ENCODE peak calls at places on chromosomes 11 and 22, in six cellular contexts. One of them, this sample, is unnamed.

GRCh38 chr11:45530776-45531175 is 134.6 kb downstream of the CHST1 start:
- DNase-seq in fibroblast of mammary gland: no peak
- DNase-seq in choroid plexus epithelial cell: no peak
- DNase-seq in uterus: no peak
- DNase-seq in lower leg skin: no peak
- DNase-seq in sigmoid colon: no peak
- DNase-seq in this sample: no peak

GRCh38 chr11:115550291-115551059 is 46.3 kb upstream of the CADM1 start:
- DNase-seq in uterus: no peak
- DNase-seq in fibroblast of mammary gland: no peak
- DNase-seq in choroid plexus epithelial cell: no peak
- DNase-seq in lower leg skin: no peak
- DNase-seq in sigmoid colon: no peak
- DNase-seq in this sample: no peak

GRCh38 chr11:46724088-46724487 is 5.1 kb downstream of the F2 start:
- DNase-seq in lower leg skin: no peak
- DNase-seq in sigmoid colon: no peak
- DNase-seq in fibroblast of mammary gland: no peak
- DNase-seq in choroid plexus epithelial cell: no peak
- DNase-seq in uterus: no peak
- DNase-seq in this sample: no peak

GRCh38 chr22:49667236-49667635 is 160.4 kb downstream of the BRD1 start:
- DNase-seq in fibroblast of mammary gland: no peak
- DNase-seq in choroid plexus epithelial cell: no peak
- DNase-seq in lower leg skin: peak
- DNase-seq in uterus: no peak
- DNase-seq in sigmoid colon: peak
- DNase-seq in this sample: no peak

GRCh38 chr11:72460091-72460647 is 25.8 kb upstream of the CLPB start:
- DNase-seq in uterus: no peak
- DNase-seq in sigmoid colon: no peak
- DNase-seq in fibroblast of mammary gland: no peak
- DNase-seq in choroid plexus epithelial cell: no peak
- DNase-seq in lower leg skin: no peak
- DNase-seq in this sample: no peak

GRCh38 chr22:25847451-25847850 is 105.5 kb downstream of the MYO18B start:
- DNase-seq in sigmoid colon: no peak
- DNase-seq in fibroblast of mammary gland: no peak
- DNase-seq in lower leg skin: peak
- DNase-seq in uterus: no peak
- DNase-seq in choroid plexus epithelial cell: no peak
- DNase-seq in this sample: no peak

GRCh38 chr11:1749787-1750351 is 526 bp downstream of the IFITM10 start:
- DNase-seq in sigmoid colon: no peak
- DNase-seq in lower leg skin: no peak
- DNase-seq in choroid plexus epithelial cell: peak
- DNase-seq in fibroblast of mammary gland: peak
- DNase-seq in uterus: no peak
- DNase-seq in this sample: peak

GRCh38 chr11:118924591-118925585 is 838 bp downstream of the BCL9L start:
- DNase-seq in sigmoid colon: peak
- DNase-seq in fibroblast of mammary gland: peak
- DNase-seq in lower leg skin: peak
- DNase-seq in choroid plexus epithelial cell: peak
- DNase-seq in uterus: peak
- DNase-seq in this sample: peak

GRCh38 chr11:118226294-118226693 is 1.5 kb upstream of the JAML start:
- DNase-seq in choroid plexus epithelial cell: no peak
- DNase-seq in sigmoid colon: no peak
- DNase-seq in fibroblast of mammary gland: peak
- DNase-seq in lower leg skin: no peak
- DNase-seq in uterus: no peak
- DNase-seq in this sample: no peak

GRCh38 chr22:47381240-47381639 is 618.8 kb downstream of the TBC1D22A start:
- DNase-seq in sigmoid colon: peak
- DNase-seq in fibroblast of mammary gland: no peak
- DNase-seq in lower leg skin: peak
- DNase-seq in choroid plexus epithelial cell: no peak
- DNase-seq in uterus: no peak
- DNase-seq in this sample: no peak

GRCh38 chr11:121630041-121630440 is 177.3 kb upstream of the SORL1-AS1 start:
- DNase-seq in uterus: no peak
- DNase-seq in sigmoid colon: no peak
- DNase-seq in lower leg skin: no peak
- DNase-seq in choroid plexus epithelial cell: peak
- DNase-seq in fibroblast of mammary gland: peak
- DNase-seq in this sample: peak

GRCh38 chr11:96237759-96238158 is 105.2 kb downstream of the MAML2 start:
- DNase-seq in choroid plexus epithelial cell: no peak
- DNase-seq in fibroblast of mammary gland: no peak
- DNase-seq in sigmoid colon: no peak
- DNase-seq in uterus: no peak
- DNase-seq in lower leg skin: no peak
- DNase-seq in this sample: peak

GRCh38 chr11:131408011-131408640 is 37.7 kb downstream of the NTM start:
- DNase-seq in choroid plexus epithelial cell: peak
- DNase-seq in uterus: no peak
- DNase-seq in sigmoid colon: no peak
- DNase-seq in fibroblast of mammary gland: peak
- DNase-seq in lower leg skin: no peak
- DNase-seq in this sample: peak

GRCh38 chr11:403761-404431 is 9.9 kb downstream of the PKP3 start:
- DNase-seq in sigmoid colon: no peak
- DNase-seq in lower leg skin: no peak
- DNase-seq in uterus: no peak
- DNase-seq in choroid plexus epithelial cell: no peak
- DNase-seq in fibroblast of mammary gland: no peak
- DNase-seq in this sample: no peak

GRCh38 chr11:65433657-65434056 is 11.1 kb downstream of the NEAT1 start:
- DNase-seq in fibroblast of mammary gland: peak
- DNase-seq in sigmoid colon: peak
- DNase-seq in choroid plexus epithelial cell: peak
- DNase-seq in uterus: no peak
- DNase-seq in lower leg skin: peak
- DNase-seq in this sample: no peak

GRCh38 chr11:20097319-20098221 is 62.7 kb downstream of the DBX1 start:
- DNase-seq in sigmoid colon: no peak
- DNase-seq in fibroblast of mammary gland: peak
- DNase-seq in lower leg skin: no peak
- DNase-seq in uterus: peak
- DNase-seq in choroid plexus epithelial cell: peak
- DNase-seq in this sample: no peak

GRCh38 chr11:103773059-103773458 is 263.4 kb upstream of the DDI1 start:
- DNase-seq in uterus: no peak
- DNase-seq in choroid plexus epithelial cell: peak
- DNase-seq in lower leg skin: no peak
- DNase-seq in sigmoid colon: no peak
- DNase-seq in fibroblast of mammary gland: peak
- DNase-seq in this sample: no peak

GRCh38 chr11:19958218-19958617 is 202.1 kb downstream of the DBX1 start:
- DNase-seq in lower leg skin: no peak
- DNase-seq in choroid plexus epithelial cell: peak
- DNase-seq in uterus: no peak
- DNase-seq in fibroblast of mammary gland: no peak
- DNase-seq in sigmoid colon: no peak
- DNase-seq in this sample: no peak

DNA sequence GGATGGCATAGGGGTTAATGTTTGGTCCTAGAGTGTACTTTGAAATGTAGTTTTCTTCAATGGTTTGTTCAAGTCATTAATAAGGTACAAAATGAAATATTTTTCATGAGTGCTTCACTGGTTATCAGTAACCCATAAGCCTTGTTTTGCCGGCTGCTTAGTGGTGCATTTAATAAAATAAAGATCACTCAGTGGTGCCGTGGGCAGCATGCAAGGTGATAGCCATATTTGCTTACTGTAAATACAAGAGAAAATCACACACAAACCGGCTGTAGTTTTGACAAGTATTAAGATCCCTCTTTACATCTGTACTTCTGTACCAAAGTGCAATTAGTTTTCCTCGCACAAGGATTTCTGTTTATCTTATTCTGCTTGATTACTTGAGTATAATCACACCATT is 140.0 kb downstream of the ELP4 start:
- DNase-seq in choroid plexus epithelial cell: no peak
- DNase-seq in fibroblast of mammary gland: no peak
- DNase-seq in uterus: no peak
- DNase-seq in lower leg skin: no peak
- DNase-seq in sigmoid colon: no peak
- DNase-seq in this sample: no peak
- H3K4me3 ChIP-seq in choroid plexus epithelial cell: no peak
- H3K4me3 ChIP-seq in fibroblast of mammary gland: no peak
- H3K4me3 ChIP-seq in uterus: no peak
- H3K4me3 ChIP-seq in lower leg skin: no peak
- H3K4me3 ChIP-seq in sigmoid colon: no peak
- H3K4me3 ChIP-seq in this sample: no peak

GRCh38 chr22:40953446-40953845 is 2.3 kb downstream of the RBX1 start:
- DNase-seq in choroid plexus epithelial cell: peak
- DNase-seq in uterus: no peak
- DNase-seq in lower leg skin: no peak
- DNase-seq in sigmoid colon: no peak
- DNase-seq in fibroblast of mammary gland: no peak
- DNase-seq in this sample: no peak

GRCh38 chr22:40954095-40954494 is 2.9 kb downstream of the RBX1 start:
- DNase-seq in lower leg skin: no peak
- DNase-seq in sigmoid colon: no peak
- DNase-seq in uterus: no peak
- DNase-seq in fibroblast of mammary gland: no peak
- DNase-seq in choroid plexus epithelial cell: no peak
- DNase-seq in this sample: no peak

GRCh38 chr22:40955516-40955915 is 4.3 kb downstream of the RBX1 start:
- DNase-seq in sigmoid colon: no peak
- DNase-seq in lower leg skin: no peak
- DNase-seq in fibroblast of mammary gland: peak
- DNase-seq in uterus: no peak
- DNase-seq in choroid plexus epithelial cell: peak
- DNase-seq in this sample: no peak

GRCh38 chr22:40960137-40960536 is 9.0 kb downstream of the RBX1 start:
- DNase-seq in uterus: no peak
- DNase-seq in fibroblast of mammary gland: no peak
- DNase-seq in choroid plexus epithelial cell: no peak
- DNase-seq in sigmoid colon: no peak
- DNase-seq in lower leg skin: no peak
- DNase-seq in this sample: peak

DNA sequence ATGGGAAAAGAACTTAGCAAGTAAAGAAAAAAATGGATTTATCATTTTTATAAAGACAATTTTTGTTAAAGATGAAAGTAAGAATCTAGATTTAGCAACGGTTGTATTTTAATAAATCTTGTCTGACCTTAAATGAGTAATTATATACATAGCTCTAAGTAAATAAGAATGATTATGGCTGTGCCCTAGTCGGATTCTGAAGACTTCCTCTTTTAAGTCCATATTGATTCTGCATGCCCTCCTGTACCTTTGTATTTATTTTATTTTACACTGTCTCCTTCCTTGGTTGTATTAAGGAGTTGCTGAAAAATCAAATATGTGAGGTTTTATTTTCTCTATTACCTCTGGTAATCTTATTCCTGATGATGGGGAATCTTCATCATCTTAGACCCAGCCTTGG is 7.2 kb downstream of the RBX1 start:
- DNase-seq in fibroblast of mammary gland: no peak
- DNase-seq in sigmoid colon: no peak
- DNase-seq in lower leg skin: no peak
- DNase-seq in uterus: no peak
- DNase-seq in choroid plexus epithelial cell: no peak
- DNase-seq in this sample: no peak
- TF ChIP-seq CTCF in fibroblast of mammary gland: no peak
- TF ChIP-seq CTCF in sigmoid colon: no peak
- TF ChIP-seq CTCF in lower leg skin: no peak
- TF ChIP-seq CTCF in uterus: no peak
- TF ChIP-seq CTCF in choroid plexus epithelial cell: no peak
- TF ChIP-seq CTCF in this sample: no peak

DNA sequence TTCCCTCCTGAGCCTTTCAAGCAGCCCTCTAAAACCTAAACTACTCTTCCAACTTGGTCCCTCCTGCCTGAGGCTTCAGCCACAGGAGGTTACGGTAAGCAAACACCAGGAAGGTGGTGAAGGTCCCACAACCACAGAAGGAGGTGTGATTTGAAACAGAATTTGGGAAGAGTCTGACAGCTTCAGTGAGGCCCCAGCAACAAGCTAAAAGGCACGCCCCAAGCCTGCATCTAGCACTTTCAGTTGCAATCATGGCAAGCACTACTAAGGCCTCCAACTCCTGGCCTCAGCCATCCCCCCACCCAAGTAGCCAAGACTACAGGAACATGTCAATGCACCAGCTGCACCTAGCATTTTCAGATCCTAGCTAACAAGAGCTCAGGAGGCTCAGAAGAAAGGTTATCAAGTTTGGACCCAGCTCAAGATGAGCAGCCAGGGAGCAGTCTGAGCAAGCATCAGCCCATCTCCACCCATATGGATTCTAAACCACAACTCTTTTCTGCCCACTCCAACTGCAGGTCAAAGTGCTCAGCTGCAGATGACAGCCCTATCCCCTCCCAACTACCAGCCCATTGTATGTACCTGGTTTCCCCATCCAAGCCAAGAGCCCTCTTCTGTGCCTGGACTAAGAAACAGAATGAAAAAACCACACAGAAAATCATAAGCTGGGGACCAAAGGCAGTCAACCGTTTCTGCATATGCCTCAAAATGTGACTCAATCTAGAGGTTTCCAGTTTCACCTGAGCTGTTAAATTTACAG is 10.4 kb upstream of the AHNAK start:
- DNase-seq in choroid plexus epithelial cell: no peak
- DNase-seq in fibroblast of mammary gland: no peak
- DNase-seq in uterus: no peak
- DNase-seq in lower leg skin: peak
- DNase-seq in sigmoid colon: no peak
- DNase-seq in this sample: no peak
- H3K4me3 ChIP-seq in choroid plexus epithelial cell: no peak
- H3K4me3 ChIP-seq in fibroblast of mammary gland: peak
- H3K4me3 ChIP-seq in uterus: no peak
- H3K4me3 ChIP-seq in lower leg skin: no peak
- H3K4me3 ChIP-seq in sigmoid colon: peak
- H3K4me3 ChIP-seq in this sample: no peak

GRCh38 chr11:78438298-78438975 is 20.8 kb upstream of the GAB2 start:
- DNase-seq in uterus: no peak
- DNase-seq in fibroblast of mammary gland: no peak
- DNase-seq in choroid plexus epithelial cell: no peak
- DNase-seq in lower leg skin: no peak
- DNase-seq in sigmoid colon: no peak
- DNase-seq in this sample: no peak
- TF ChIP-seq CTCF in uterus: no peak
- TF ChIP-seq CTCF in fibroblast of mammary gland: no peak
- TF ChIP-seq CTCF in choroid plexus epithelial cell: no peak
- TF ChIP-seq CTCF in lower leg skin: no peak
- TF ChIP-seq CTCF in sigmoid colon: no peak
- TF ChIP-seq CTCF in this sample: no peak

GRCh38 chr22:32175751-32176644 is 16.9 kb upstream of the C22orf42 start:
- DNase-seq in uterus: no peak
- DNase-seq in sigmoid colon: no peak
- DNase-seq in fibroblast of mammary gland: no peak
- DNase-seq in lower leg skin: no peak
- DNase-seq in choroid plexus epithelial cell: no peak
- DNase-seq in this sample: no peak
- H3K4me3 ChIP-seq in uterus: no peak
- H3K4me3 ChIP-seq in sigmoid colon: no peak
- H3K4me3 ChIP-seq in fibroblast of mammary gland: no peak
- H3K4me3 ChIP-seq in lower leg skin: no peak
- H3K4me3 ChIP-seq in choroid plexus epithelial cell: no peak
- H3K4me3 ChIP-seq in this sample: no peak

This sample was measured in epithelial cell of esophagus.